ENCODE peak calls at places on chromosomes 1 and 21, in four cellular contexts. E, M, Q and Y are unnamed samples.

GRCh38 chr1:203219934-203220333 is 9.5 kb downstream of the CHIT1 start:
- DNase-seq in E (no peak), Q (no peak), M (no peak), Y (no peak)

GRCh38 chr21:31987696-31988095 is 114.9 kb downstream of the HUNK start:
- DNase-seq in Q (no peak), M (no peak), E (no peak), Y (peak; percentile 39)

GRCh38 chr1:213519098-213519497 is 468.1 kb downstream of the RPS6KC1 start:
- DNase-seq in E (no peak), Q (no peak), M (no peak), Y (no peak)

GRCh38 chr1:157189096-157189495 is 50.9 kb upstream of the ETV3 start:
- DNase-seq in M (no peak), E (no peak), Q (no peak), Y (no peak)

GRCh38 chr1:106646261-106646660 is 410.2 kb upstream of the PRMT6 start:
- DNase-seq in Q (no peak), E (no peak), M (no peak), Y (no peak)

GRCh38 chr1:152743371-152744145 is 14.3 kb upstream of the KPRP start:
- DNase-seq in E (no peak), M (no peak), Q (peak; percentile 51), Y (no peak)

GRCh38 chr1:247924868-247925267 is at the start of gene OR2AJ1:
- DNase-seq in M (no peak), E (no peak), Q (no peak), Y (no peak)

GRCh38 chr1:23384312-23385058 is 14.8 kb upstream of the ZNF436 start:
- DNase-seq in E (no peak), M (no peak), Q (peak; percentile 75), Y (no peak)

GRCh38 chr21:39313042-39313456 is 383 bp downstream of the BRWD1 start:
- DNase-seq in E (no peak), M (no peak), Q (no peak), Y (peak; percentile 41)

GRCh38 chr1:232622378-232622777 is 7.6 kb downstream of the SIPA1L2 start:
- DNase-seq in E (no peak), M (no peak), Q (no peak), Y (no peak)

GRCh38 chr1:160018900-160019299 is 12.9 kb downstream of the PIGM start:
- DNase-seq in M (no peak), E (no peak), Q (peak; percentile 63), Y (no peak)

GRCh38 chr1:145963218-145964019 is 956 bp downstream of the ANKRD34A start:
- DNase-seq in E (no peak), Q (peak; percentile 71), M (no peak), Y (no peak)

GRCh38 chr21:34545079-34545884 is 33.3 kb upstream of the KCNE1 start:
- DNase-seq in E (no peak), Q (peak; percentile 92), M (no peak), Y (no peak)

GRCh38 chr1:98181041-98181764 is 260.4 kb upstream of the DPYD start:
- DNase-seq in Q (no peak), M (no peak), E (no peak), Y (no peak)

GRCh38 chr21:32770514-32771133 is 931 bp downstream of the PAXBP1 start:
- DNase-seq in E (no peak), M (no peak), Q (peak; percentile 17), Y (no peak)

GRCh38 chr1:28642056-28642846 is 616 bp downstream of the TAF12 start:
- DNase-seq in M (no peak), Q (no peak), E (no peak), Y (no peak)

GRCh38 chr1:248029770-248030169 is at the start of gene OR2L2:
- DNase-seq in Q (no peak), E (no peak), M (no peak), Y (no peak)

GRCh38 chr1:33424610-33425009 is 6.3 kb downstream of the PHC2 start:
- DNase-seq in Q (peak; percentile 45), E (no peak), M (no peak), Y (no peak)

GRCh38 chr1:2413495-2414296 is 1.3 kb upstream of the PEX10 start:
- DNase-seq in M (no peak), Q (no peak), E (no peak), Y (no peak)

GRCh38 chr1:203744008-203744972 is 20.7 kb upstream of the LAX1 start:
- DNase-seq in M (no peak), Q (peak; percentile 56), E (peak; percentile 58), Y (peak; percentile 51)

GRCh38 chr1:161080391-161081150 is 8.8 kb downstream of the NECTIN4 start:
- DNase-seq in E (no peak), M (no peak), Q (peak; percentile 57), Y (no peak)

GRCh38 chr1:245311887-245312286 is 157.1 kb downstream of the KIF26B start:
- DNase-seq in M (no peak), E (no peak), Q (no peak), Y (no peak)

GRCh38 chr1:159594581-159594980 is 7.0 kb downstream of the APCS start:
- DNase-seq in M (no peak), Q (peak; percentile 54), E (no peak), Y (no peak)